ENCODE peak calls at places on chromosome 5, in five cellular contexts. K is Peyer's patch, V is HEK293T, Q is dorsolateral prefrontal cortex, D is NCI-H146. F is an unnamed sample.

GRCh38 chr5:52989025-52989780 is at the start of gene ITGA2:
- DNase-seq in K (peak), V (peak), Q (no peak), D (peak), F (peak)

GRCh38 chr5:130720355-130720754 is 444.7 kb downstream of the HINT1 start:
- DNase-seq in K (no peak), V (peak), Q (no peak), D (no peak), F (peak)

GRCh38 chr5:95846554-95847260 is 24.2 kb upstream of the GLRX start:
- DNase-seq in K (no peak), V (peak), Q (peak), D (peak), F (peak)

GRCh38 chr5:157540124-157540523 is 35.5 kb downstream of the ADAM19 start:
- DNase-seq in K (no peak), V (no peak), Q (no peak), D (no peak), F (no peak)

GRCh38 chr5:14683906-14684455 is 19.5 kb downstream of the OTULIN start:
- DNase-seq in K (no peak), V (no peak), Q (no peak), D (no peak), F (no peak)

GRCh38 chr5:42756630-42757601 is at the start of gene CCDC152:
- DNase-seq in K (no peak), V (no peak), Q (peak), D (peak), F (no peak)

GRCh38 chr5:116137544-116138378 is 52.9 kb downstream of the COMMD10 start:
- DNase-seq in K (no peak), V (peak), Q (no peak), D (peak), F (peak)

GRCh38 chr5:80125962-80126480 is 90.9 kb downstream of the THBS4 start:
- DNase-seq in K (no peak), V (no peak), Q (no peak), D (no peak), F (no peak)

GRCh38 chr5:100647461-100648230 is 112.5 kb downstream of the FAM174A start:
- DNase-seq in K (peak), V (peak), Q (peak), D (no peak), F (peak)

GRCh38 chr5:82549263-82549662 is 271.1 kb upstream of the RPS23 start:
- DNase-seq in K (no peak), V (no peak), Q (no peak), D (no peak), F (no peak)

GRCh38 chr5:150846651-150847333 is 471 bp downstream of the IRGM start:
- DNase-seq in K (no peak), V (peak), Q (no peak), D (peak), F (peak)

GRCh38 chr5:157828031-157828948 is 30.7 kb downstream of the CLINT1 start:
- DNase-seq in K (no peak), V (no peak), Q (no peak), D (no peak), F (no peak)

GRCh38 chr5:176446884-176447537 is 1.2 kb upstream of the FAF2 start:
- DNase-seq in K (no peak), V (no peak), Q (no peak), D (no peak), F (peak)

GRCh38 chr5:111461261-111461671 is 51.1 kb downstream of the STARD4 start:
- DNase-seq in K (no peak), V (peak), Q (peak), D (peak), F (peak)

GRCh38 chr5:32725994-32726659 is 15.0 kb downstream of the NPR3 start:
- DNase-seq in K (no peak), V (no peak), Q (no peak), D (no peak), F (no peak)

GRCh38 chr5:175617447-175617846 is 40.4 kb upstream of the HRH2 start:
- DNase-seq in K (no peak), V (no peak), Q (no peak), D (no peak), F (no peak)

GRCh38 chr5:62937661-62938558 is 359.3 kb downstream of the LRRC70 start:
- DNase-seq in K (no peak), V (no peak), Q (no peak), D (no peak), F (no peak)

GRCh38 chr5:125033602-125034001 is 287.2 kb upstream of the ZNF608 start:
- DNase-seq in K (no peak), V (no peak), Q (no peak), D (no peak), F (no peak)

GRCh38 chr5:123099514-123100151 is 10.6 kb downstream of the PRDM6 start:
- DNase-seq in K (no peak), V (no peak), Q (no peak), D (no peak), F (peak)

GRCh38 chr5:173925449-173926071 is 37.4 kb downstream of the CPEB4 start:
- DNase-seq in K (no peak), V (peak), Q (peak), D (peak), F (peak)

GRCh38 chr5:885127-885442 is 7.5 kb downstream of the BRD9 start:
- DNase-seq in K (no peak), V (no peak), Q (no peak), D (no peak), F (no peak)